ENCODE peak calls at places on chromosomes 12 and 14, in five cellular contexts. One of them, this sample, is unnamed.

GRCh38 chr12:100185361-100185894 is 15.2 kb upstream of the ACTR6 start:
- DNase-seq in H1: no peak
- DNase-seq in HepG2: no peak
- DNase-seq in K562: no peak
- DNase-seq in GM12878: peak
- DNase-seq in this sample: no peak

GRCh38 chr12:42372154-42372791 is 46.3 kb downstream of the PPHLN1 start:
- DNase-seq in H1: no peak
- DNase-seq in HepG2: peak
- DNase-seq in K562: peak
- DNase-seq in GM12878: peak
- DNase-seq in this sample: peak

GRCh38 chr12:105623337-105623736 is 292.8 kb downstream of the C12orf75 start:
- DNase-seq in H1: no peak
- DNase-seq in HepG2: no peak
- DNase-seq in K562: no peak
- DNase-seq in GM12878: no peak
- DNase-seq in this sample: no peak

GRCh38 chr14:62126885-62127478 is 364.8 kb downstream of the SNAPC1 start:
- DNase-seq in H1: no peak
- DNase-seq in HepG2: peak
- DNase-seq in K562: peak
- DNase-seq in GM12878: no peak
- DNase-seq in this sample: peak

GRCh38 chr12:32736445-32736844 is 19.3 kb downstream of the YARS2 start:
- DNase-seq in H1: no peak
- DNase-seq in HepG2: no peak
- DNase-seq in K562: no peak
- DNase-seq in GM12878: no peak
- DNase-seq in this sample: no peak

GRCh38 chr12:64461634-64462414 is 9.9 kb downstream of the TBK1 start:
- DNase-seq in H1: no peak
- DNase-seq in HepG2: peak
- DNase-seq in K562: no peak
- DNase-seq in GM12878: no peak
- DNase-seq in this sample: no peak

GRCh38 chr12:95358111-95359083 is 115.6 kb upstream of the METAP2 start:
- DNase-seq in H1: no peak
- DNase-seq in HepG2: no peak
- DNase-seq in K562: no peak
- DNase-seq in GM12878: no peak
- DNase-seq in this sample: no peak

GRCh38 chr12:48988030-48988649 is 10.0 kb downstream of the WNT1 start:
- DNase-seq in H1: peak
- DNase-seq in HepG2: peak
- DNase-seq in K562: peak
- DNase-seq in GM12878: no peak
- DNase-seq in this sample: no peak

GRCh38 chr12:102728506-102729242 is 188.4 kb downstream of the PAH start:
- DNase-seq in H1: no peak
- DNase-seq in HepG2: no peak
- DNase-seq in K562: no peak
- DNase-seq in GM12878: peak
- DNase-seq in this sample: no peak

GRCh38 chr12:52796839-52797528 is 1.1 kb upstream of the KRT3 start:
- DNase-seq in H1: no peak
- DNase-seq in HepG2: no peak
- DNase-seq in K562: peak
- DNase-seq in GM12878: no peak
- DNase-seq in this sample: no peak

GRCh38 chr12:19387182-19387581 is 52.1 kb upstream of the AEBP2 start:
- DNase-seq in H1: no peak
- DNase-seq in HepG2: no peak
- DNase-seq in K562: no peak
- DNase-seq in GM12878: no peak
- DNase-seq in this sample: no peak

GRCh38 chr12:24749171-24749570 is 199.7 kb downstream of the BCAT1 start:
- DNase-seq in H1: no peak
- DNase-seq in HepG2: no peak
- DNase-seq in K562: no peak
- DNase-seq in GM12878: no peak
- DNase-seq in this sample: no peak

GRCh38 chr12:93115646-93116045 is 186.6 kb upstream of the EEA1 start:
- DNase-seq in H1: no peak
- DNase-seq in HepG2: no peak
- DNase-seq in K562: no peak
- DNase-seq in GM12878: no peak
- DNase-seq in this sample: no peak

GRCh38 chr14:104678901-104679705 is 10.3 kb upstream of the INF2 start:
- DNase-seq in H1: peak
- DNase-seq in HepG2: no peak
- DNase-seq in K562: no peak
- DNase-seq in GM12878: no peak
- DNase-seq in this sample: no peak

GRCh38 chr14:102503576-102504224 is 5.9 kb downstream of the ANKRD9 start:
- DNase-seq in H1: no peak
- DNase-seq in HepG2: no peak
- DNase-seq in K562: peak
- DNase-seq in GM12878: no peak
- DNase-seq in this sample: no peak

GRCh38 chr12:93571360-93571853 is 1.1 kb upstream of the SOCS2 start:
- DNase-seq in H1: peak
- DNase-seq in HepG2: peak
- DNase-seq in K562: peak
- DNase-seq in GM12878: no peak
- DNase-seq in this sample: peak

GRCh38 chr12:121301876-121302275 is 5.4 kb upstream of the CAMKK2 start:
- DNase-seq in H1: no peak
- DNase-seq in HepG2: no peak
- DNase-seq in K562: no peak
- DNase-seq in GM12878: no peak
- DNase-seq in this sample: no peak

GRCh38 chr12:26133508-26133907 is 8.7 kb upstream of the BHLHE41 start:
- DNase-seq in H1: no peak
- DNase-seq in HepG2: no peak
- DNase-seq in K562: no peak
- DNase-seq in GM12878: no peak
- DNase-seq in this sample: no peak

GRCh38 chr12:6925239-6925542 is 2.6 kb upstream of the ATN1 start:
- DNase-seq in H1: peak
- DNase-seq in HepG2: no peak
- DNase-seq in K562: no peak
- DNase-seq in GM12878: no peak
- DNase-seq in this sample: no peak

GRCh38 chr12:57164966-57165365 is 17.5 kb upstream of the LRP1-AS start:
- DNase-seq in H1: no peak
- DNase-seq in HepG2: no peak
- DNase-seq in K562: no peak
- DNase-seq in GM12878: no peak
- DNase-seq in this sample: no peak

GRCh38 chr12:52634266-52635056 is 16.1 kb upstream of the KRT73 start:
- DNase-seq in H1: peak
- DNase-seq in HepG2: no peak
- DNase-seq in K562: no peak
- DNase-seq in GM12878: no peak
- DNase-seq in this sample: no peak

GRCh38 chr14:65915125-65915524 is 502.6 kb downstream of the FUT8 start:
- DNase-seq in H1: no peak
- DNase-seq in HepG2: no peak
- DNase-seq in K562: no peak
- DNase-seq in GM12878: no peak
- DNase-seq in this sample: no peak

GRCh38 chr12:104588048-104588942 is 131.5 kb downstream of the CHST11 start:
- DNase-seq in H1: no peak
- DNase-seq in HepG2: no peak
- DNase-seq in K562: no peak
- DNase-seq in GM12878: no peak
- DNase-seq in this sample: peak

GRCh38 chr12:48366131-48366530 is 15.4 kb upstream of the ZNF641 start:
- DNase-seq in H1: no peak
- DNase-seq in HepG2: no peak
- DNase-seq in K562: no peak
- DNase-seq in GM12878: no peak
- DNase-seq in this sample: no peak

GRCh38 chr12:115872212-115872611 is 405.3 kb downstream of the MED13L start:
- DNase-seq in H1: no peak
- DNase-seq in HepG2: peak
- DNase-seq in K562: no peak
- DNase-seq in GM12878: no peak
- DNase-seq in this sample: no peak
- TF ChIP-seq JUND in H1: no peak
- TF ChIP-seq JUND in HepG2: no peak
- TF ChIP-seq JUND in K562: no peak
- TF ChIP-seq JUND in GM12878: no peak
- TF ChIP-seq JUND in this sample: no peak

GRCh38 chr12:22333186-22333745 is 1.2 kb downstream of the ST8SIA1 start:
- DNase-seq in H1: no peak
- DNase-seq in HepG2: no peak
- DNase-seq in K562: no peak
- DNase-seq in GM12878: no peak
- DNase-seq in this sample: no peak

GRCh38 chr12:22332191-22332590 is 2.3 kb downstream of the ST8SIA1 start:
- DNase-seq in H1: no peak
- DNase-seq in HepG2: no peak
- DNase-seq in K562: no peak
- DNase-seq in GM12878: no peak
- DNase-seq in this sample: no peak

GRCh38 chr12:22334696-22335290 is at the start of gene ST8SIA1:
- DNase-seq in H1: peak
- DNase-seq in HepG2: peak
- DNase-seq in K562: no peak
- DNase-seq in GM12878: no peak
- DNase-seq in this sample: no peak

GRCh38 chr12:22339691-22340090 is 5.2 kb upstream of the ST8SIA1 start:
- DNase-seq in H1: no peak
- DNase-seq in HepG2: no peak
- DNase-seq in K562: no peak
- DNase-seq in GM12878: no peak
- DNase-seq in this sample: no peak

GRCh38 chr12:22333751-22334695 is 484 bp downstream of the ST8SIA1 start:
- DNase-seq in H1: peak
- DNase-seq in HepG2: no peak
- DNase-seq in K562: no peak
- DNase-seq in GM12878: no peak
- DNase-seq in this sample: no peak
- TF ChIP-seq EZH2 in H1: peak
- TF ChIP-seq EZH2 in HepG2: no peak
- TF ChIP-seq EZH2 in K562: no peak
- TF ChIP-seq EZH2 in GM12878: no peak
- TF ChIP-seq EZH2 in this sample: no peak

DNA sequence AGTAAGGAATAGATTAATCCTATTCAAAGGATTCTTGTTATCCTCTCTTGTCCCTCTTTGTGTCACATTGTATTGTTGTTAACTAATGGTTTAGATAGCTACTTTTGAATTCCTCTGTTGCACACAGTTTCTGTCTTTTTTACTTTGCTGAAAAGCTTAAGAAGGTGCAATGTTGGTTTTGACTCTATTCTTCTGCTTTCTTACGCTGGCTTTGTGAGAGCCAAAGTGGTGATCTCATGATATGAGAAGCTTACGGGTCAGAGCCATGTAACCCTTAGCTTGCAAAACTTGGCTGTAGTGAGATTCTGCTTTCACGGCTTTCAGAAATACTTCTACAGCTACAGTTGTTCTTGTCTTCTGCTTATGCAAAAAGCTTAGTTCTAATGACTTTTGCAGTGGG is 239.7 kb downstream of the TRHDE start:
- DNase-seq in H1: no peak
- DNase-seq in HepG2: no peak
- DNase-seq in K562: no peak
- DNase-seq in GM12878: no peak
- DNase-seq in this sample: no peak
- TF ChIP-seq ATF3 in H1: no peak
- TF ChIP-seq ATF3 in HepG2: no peak
- TF ChIP-seq ATF3 in K562: no peak
- TF ChIP-seq ATF3 in GM12878: no peak
- TF ChIP-seq ATF3 in this sample: no peak

DNA sequence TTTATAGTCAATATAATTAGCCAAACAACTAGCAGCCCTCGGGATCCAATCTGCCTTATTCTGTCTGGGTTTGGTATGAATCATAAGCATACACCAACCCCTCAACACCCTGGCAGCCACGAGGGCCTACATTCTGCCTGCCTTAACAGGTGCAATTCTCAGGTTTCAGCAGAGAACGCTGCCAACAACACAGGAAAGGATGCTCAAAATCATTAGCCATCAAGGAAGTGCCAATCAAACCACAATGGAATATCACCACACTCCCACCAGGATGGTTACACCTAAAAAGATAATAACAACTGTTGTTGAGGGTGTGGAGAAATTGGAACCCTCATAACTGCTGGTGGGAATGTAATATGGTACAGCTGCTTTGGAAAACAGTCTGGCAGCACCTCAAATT is 122.8 kb downstream of the TTC7B start:
- DNase-seq in H1: no peak
- DNase-seq in HepG2: no peak
- DNase-seq in K562: no peak
- DNase-seq in GM12878: no peak
- DNase-seq in this sample: no peak
- TF ChIP-seq JUND in H1: no peak
- TF ChIP-seq JUND in HepG2: no peak
- TF ChIP-seq JUND in K562: no peak
- TF ChIP-seq JUND in GM12878: no peak
- TF ChIP-seq JUND in this sample: no peak

This sample was measured in HCT116.